ENCODE peak calls at places on chromosomes 13 and 19, in seven cellular contexts. One of them, this sample, is unnamed.
A peak's percentile ranks its signal among the peaks of the same experiment; 100 is the strongest.

GRCh38 chr19:33811736-33812387 is 15.2 kb downstream of the KCTD15 start:
- DNase-seq in BJ: no peak
- DNase-seq in stomach: no peak
- DNase-seq in hepatocyte: no peak
- DNase-seq in tibial nerve: no peak
- DNase-seq in thoracic aorta: no peak
- DNase-seq in cardiac fibroblast: no peak
- DNase-seq in this sample: no peak

GRCh38 chr19:44625531-44626066 is 12.2 kb downstream of the IGSF23 start:
- DNase-seq in BJ: no peak
- DNase-seq in hepatocyte: no peak
- DNase-seq in cardiac fibroblast: no peak
- DNase-seq in stomach: no peak
- DNase-seq in thoracic aorta: no peak
- DNase-seq in tibial nerve: no peak
- DNase-seq in this sample: no peak

GRCh38 chr13:24680921-24681585 is 845 bp downstream of the ATP12A start:
- DNase-seq in thoracic aorta: no peak
- DNase-seq in tibial nerve: no peak
- DNase-seq in BJ: no peak
- DNase-seq in cardiac fibroblast: no peak
- DNase-seq in hepatocyte: no peak
- DNase-seq in stomach: no peak
- DNase-seq in this sample: no peak

GRCh38 chr13:60164490-60164889 is 762 bp upstream of the DIAPH3 start:
- DNase-seq in hepatocyte: no peak
- DNase-seq in tibial nerve: no peak
- DNase-seq in BJ: no peak
- DNase-seq in stomach: no peak
- DNase-seq in thoracic aorta: no peak
- DNase-seq in cardiac fibroblast: peak; percentile 35
- DNase-seq in this sample: peak; percentile 15

GRCh38 chr19:46639356-46640061 is 3.5 kb upstream of the GNG8 start:
- DNase-seq in tibial nerve: no peak
- DNase-seq in cardiac fibroblast: peak; percentile 62
- DNase-seq in thoracic aorta: no peak
- DNase-seq in hepatocyte: peak; percentile 88
- DNase-seq in BJ: peak; percentile 59
- DNase-seq in stomach: no peak
- DNase-seq in this sample: no peak

GRCh38 chr19:13547102-13547501 is 40.8 kb upstream of the CACNA1A start:
- DNase-seq in cardiac fibroblast: no peak
- DNase-seq in BJ: no peak
- DNase-seq in tibial nerve: no peak
- DNase-seq in stomach: no peak
- DNase-seq in hepatocyte: no peak
- DNase-seq in thoracic aorta: no peak
- DNase-seq in this sample: no peak

GRCh38 chr19:30054210-30054609 is 112.2 kb downstream of the URI1 start:
- DNase-seq in stomach: no peak
- DNase-seq in BJ: no peak
- DNase-seq in thoracic aorta: no peak
- DNase-seq in cardiac fibroblast: no peak
- DNase-seq in tibial nerve: no peak
- DNase-seq in hepatocyte: no peak
- DNase-seq in this sample: no peak

GRCh38 chr19:13132471-13133166 is 14.6 kb downstream of the NACC1 start:
- DNase-seq in cardiac fibroblast: peak; percentile 70
- DNase-seq in thoracic aorta: no peak
- DNase-seq in hepatocyte: peak; percentile 2
- DNase-seq in tibial nerve: no peak
- DNase-seq in BJ: no peak
- DNase-seq in stomach: no peak
- DNase-seq in this sample: no peak

GRCh38 chr13:30481241-30481760 is 15.6 kb upstream of the HMGB1 start:
- DNase-seq in stomach: no peak
- DNase-seq in thoracic aorta: no peak
- DNase-seq in cardiac fibroblast: no peak
- DNase-seq in tibial nerve: no peak
- DNase-seq in hepatocyte: no peak
- DNase-seq in BJ: no peak
- DNase-seq in this sample: no peak

GRCh38 chr19:15091918-15092753 is 10.1 kb downstream of the OR1I1 start:
- DNase-seq in cardiac fibroblast: peak; percentile 83
- DNase-seq in thoracic aorta: no peak
- DNase-seq in hepatocyte: peak; percentile 82
- DNase-seq in stomach: no peak
- DNase-seq in tibial nerve: no peak
- DNase-seq in BJ: no peak
- DNase-seq in this sample: peak; percentile 64

GRCh38 chr13:91647361-91647970 is 249.0 kb downstream of the GPC5 start:
- DNase-seq in hepatocyte: peak; percentile 13
- DNase-seq in tibial nerve: no peak
- DNase-seq in stomach: no peak
- DNase-seq in cardiac fibroblast: no peak
- DNase-seq in thoracic aorta: no peak
- DNase-seq in BJ: no peak
- DNase-seq in this sample: no peak

GRCh38 chr19:12801466-12802266 is at the start of the genes PRDX2 and THSD8:
- DNase-seq in cardiac fibroblast: peak; percentile 67
- DNase-seq in tibial nerve: no peak
- DNase-seq in stomach: peak; percentile 87
- DNase-seq in hepatocyte: peak; percentile 92
- DNase-seq in thoracic aorta: no peak
- DNase-seq in BJ: no peak
- DNase-seq in this sample: peak; percentile 92

GRCh38 chr19:7772752-7773291 is 9.8 kb downstream of the CLEC4M start:
- DNase-seq in thoracic aorta: no peak
- DNase-seq in tibial nerve: no peak
- DNase-seq in cardiac fibroblast: peak; percentile 20
- DNase-seq in hepatocyte: no peak
- DNase-seq in stomach: no peak
- DNase-seq in BJ: no peak
- DNase-seq in this sample: no peak

GRCh38 chr13:21297452-21297851 is 121.0 kb downstream of the MRPL57 start:
- DNase-seq in thoracic aorta: no peak
- DNase-seq in hepatocyte: no peak
- DNase-seq in stomach: no peak
- DNase-seq in BJ: no peak
- DNase-seq in cardiac fibroblast: peak; percentile 22
- DNase-seq in tibial nerve: no peak
- DNase-seq in this sample: no peak
- H3K4me3 ChIP-seq in thoracic aorta: peak overlapping the region; percentile 83
- H3K4me3 ChIP-seq in hepatocyte: no peak overlapping the region
- H3K4me3 ChIP-seq in stomach: peak overlapping the region; percentile 83
- H3K4me3 ChIP-seq in BJ: no peak overlapping the region
- H3K4me3 ChIP-seq in cardiac fibroblast: peak overlapping the region; percentile 97
- H3K4me3 ChIP-seq in tibial nerve: peak overlapping the region; percentile 78
- H3K4me3 ChIP-seq in this sample: peak overlapping the region; percentile 78

GRCh38 chr13:99429670-99430069 is 71.6 kb upstream of the TM9SF2 start:
- DNase-seq in stomach: no peak
- DNase-seq in tibial nerve: no peak
- DNase-seq in hepatocyte: no peak
- DNase-seq in thoracic aorta: no peak
- DNase-seq in BJ: no peak
- DNase-seq in cardiac fibroblast: no peak
- DNase-seq in this sample: no peak

GRCh38 chr13:99432637-99433542 is 68.4 kb upstream of the TM9SF2 start:
- DNase-seq in cardiac fibroblast: peak; percentile 86
- DNase-seq in thoracic aorta: no peak
- DNase-seq in tibial nerve: peak; percentile 57
- DNase-seq in stomach: peak; percentile 52
- DNase-seq in BJ: peak; percentile 39
- DNase-seq in hepatocyte: peak; percentile 49
- DNase-seq in this sample: peak; percentile 20

GRCh38 chr13:99434258-99434788 is 66.9 kb upstream of the TM9SF2 start:
- DNase-seq in BJ: no peak
- DNase-seq in hepatocyte: peak; percentile 33
- DNase-seq in thoracic aorta: no peak
- DNase-seq in stomach: peak; percentile 54
- DNase-seq in cardiac fibroblast: no peak
- DNase-seq in tibial nerve: no peak
- DNase-seq in this sample: no peak

GRCh38 chr13:99433543-99434075 is 67.7 kb upstream of the TM9SF2 start:
- DNase-seq in hepatocyte: no peak
- DNase-seq in BJ: no peak
- DNase-seq in stomach: no peak
- DNase-seq in cardiac fibroblast: no peak
- DNase-seq in tibial nerve: no peak
- DNase-seq in thoracic aorta: no peak
- DNase-seq in this sample: no peak

DNA sequence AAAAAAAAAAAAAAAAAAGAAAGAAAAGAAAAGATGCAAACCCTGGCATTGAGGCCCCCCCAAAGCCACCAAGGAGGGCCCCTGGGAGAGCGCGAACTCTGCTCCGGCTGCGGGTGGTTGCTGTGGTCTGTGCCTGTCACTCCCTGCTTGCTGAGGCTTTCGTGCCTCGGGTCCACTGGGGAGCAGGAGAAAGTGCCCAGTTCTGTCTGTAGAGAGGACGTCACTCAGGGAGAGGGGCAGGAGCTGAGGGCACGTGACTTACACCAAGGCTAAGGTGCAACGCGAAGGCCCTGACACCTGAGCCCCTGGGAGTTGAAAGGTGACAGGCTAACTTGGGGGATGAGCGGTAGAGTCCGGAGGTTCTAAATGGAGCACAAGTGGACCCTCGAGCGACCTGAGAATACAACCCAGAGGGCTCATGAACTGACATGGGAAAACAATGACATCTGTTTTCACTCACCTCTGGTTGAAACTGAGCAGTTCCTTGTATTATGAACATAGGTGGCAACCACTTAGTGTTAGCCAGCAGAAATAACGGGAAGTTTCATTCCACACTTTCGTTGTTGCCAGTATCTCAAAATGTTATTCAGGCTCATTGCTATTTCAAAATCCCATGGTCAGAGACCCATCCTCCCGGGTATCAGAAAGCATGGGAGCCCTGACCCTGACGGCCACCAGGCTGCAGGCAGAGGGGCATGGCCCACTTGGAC is 69.2 kb upstream of the TM9SF2 start:
- DNase-seq in hepatocyte: no peak
- DNase-seq in stomach: no peak
- DNase-seq in thoracic aorta: no peak
- DNase-seq in cardiac fibroblast: no peak
- DNase-seq in BJ: no peak
- DNase-seq in tibial nerve: no peak
- DNase-seq in this sample: no peak
- H3K4me3 ChIP-seq in hepatocyte: no peak overlapping the region
- H3K4me3 ChIP-seq in stomach: no peak overlapping the region
- H3K4me3 ChIP-seq in thoracic aorta: peak overlapping the region; percentile 36
- H3K4me3 ChIP-seq in cardiac fibroblast: no peak overlapping the region
- H3K4me3 ChIP-seq in BJ: no peak overlapping the region
- H3K4me3 ChIP-seq in tibial nerve: peak overlapping the region; percentile 14
- H3K4me3 ChIP-seq in this sample: no peak overlapping the region

GRCh38 chr19:18645035-18645511 is 8.2 kb downstream of the KLHL26 start:
- DNase-seq in thoracic aorta: peak; percentile 46
- DNase-seq in tibial nerve: no peak
- DNase-seq in BJ: no peak
- DNase-seq in cardiac fibroblast: no peak
- DNase-seq in stomach: no peak
- DNase-seq in hepatocyte: no peak
- DNase-seq in this sample: no peak
- H3K4me3 ChIP-seq in thoracic aorta: peak overlapping the region; percentile 59
- H3K4me3 ChIP-seq in tibial nerve: no peak overlapping the region
- H3K4me3 ChIP-seq in BJ: no peak overlapping the region
- H3K4me3 ChIP-seq in cardiac fibroblast: no peak overlapping the region
- H3K4me3 ChIP-seq in stomach: no peak overlapping the region
- H3K4me3 ChIP-seq in hepatocyte: no peak overlapping the region
- H3K4me3 ChIP-seq in this sample: no peak overlapping the region

GRCh38 chr19:917323-918151 is at the start of gene KISS1R:
- DNase-seq in thoracic aorta: no peak
- DNase-seq in tibial nerve: no peak
- DNase-seq in stomach: peak; percentile 44
- DNase-seq in hepatocyte: peak; percentile 74
- DNase-seq in BJ: no peak
- DNase-seq in cardiac fibroblast: no peak
- DNase-seq in this sample: peak; percentile 56

GRCh38 chr19:918152-918437 is 962 bp downstream of the KISS1R start:
- DNase-seq in hepatocyte: no peak
- DNase-seq in BJ: no peak
- DNase-seq in stomach: no peak
- DNase-seq in cardiac fibroblast: no peak
- DNase-seq in tibial nerve: no peak
- DNase-seq in thoracic aorta: no peak
- DNase-seq in this sample: no peak

GRCh38 chr19:918481-919156 is 1.5 kb downstream of the KISS1R start:
- DNase-seq in tibial nerve: no peak
- DNase-seq in cardiac fibroblast: no peak
- DNase-seq in hepatocyte: no peak
- DNase-seq in stomach: no peak
- DNase-seq in thoracic aorta: no peak
- DNase-seq in BJ: no peak
- DNase-seq in this sample: no peak

GRCh38 chr19:920051-920857 is 3.1 kb downstream of the KISS1R start:
- DNase-seq in BJ: no peak
- DNase-seq in hepatocyte: peak; percentile 77
- DNase-seq in cardiac fibroblast: no peak
- DNase-seq in stomach: no peak
- DNase-seq in tibial nerve: no peak
- DNase-seq in thoracic aorta: no peak
- DNase-seq in this sample: no peak

GRCh38 chr19:919157-920050 is 2.3 kb downstream of the KISS1R start:
- DNase-seq in hepatocyte: peak; percentile 61
- DNase-seq in tibial nerve: no peak
- DNase-seq in BJ: no peak
- DNase-seq in stomach: no peak
- DNase-seq in thoracic aorta: no peak
- DNase-seq in cardiac fibroblast: no peak
- DNase-seq in this sample: no peak
- H3K4me3 ChIP-seq in hepatocyte: no peak overlapping the region
- H3K4me3 ChIP-seq in tibial nerve: peak overlapping the region; percentile 36
- H3K4me3 ChIP-seq in BJ: no peak overlapping the region
- H3K4me3 ChIP-seq in stomach: peak overlapping the region; percentile 19
- H3K4me3 ChIP-seq in thoracic aorta: peak overlapping the region; percentile 47
- H3K4me3 ChIP-seq in cardiac fibroblast: no peak overlapping the region
- H3K4me3 ChIP-seq in this sample: peak overlapping the region; percentile 1